ENCODE peak calls at places on chromosome X, in eight cellular contexts. One of them, this sample, is unnamed.

GRCh38 chrX:47278684-47279083 is 45.9 kb downstream of the USP11 start:
- DNase-seq in thyroid gland: no peak
- DNase-seq in PC-9: peak; percentile 35
- DNase-seq in retinal pigment epithelial cell: no peak
- DNase-seq in ovary: no peak
- DNase-seq in thoracic aorta: no peak
- DNase-seq in heart left ventricle: no peak
- DNase-seq in fibroblast of the aortic adventitia: peak; percentile 33
- DNase-seq in this sample: no peak

GRCh38 chrX:124194903-124195302 is 137.6 kb upstream of the TEX13D start:
- DNase-seq in ovary: no peak
- DNase-seq in retinal pigment epithelial cell: peak; percentile 0
- DNase-seq in thyroid gland: no peak
- DNase-seq in thoracic aorta: no peak
- DNase-seq in PC-9: no peak
- DNase-seq in heart left ventricle: no peak
- DNase-seq in fibroblast of the aortic adventitia: no peak
- DNase-seq in this sample: no peak

GRCh38 chrX:41043950-41044349 is 41.3 kb upstream of the USP9X start:
- DNase-seq in thoracic aorta: no peak
- DNase-seq in fibroblast of the aortic adventitia: peak; percentile 77
- DNase-seq in retinal pigment epithelial cell: no peak
- DNase-seq in PC-9: no peak
- DNase-seq in ovary: no peak
- DNase-seq in thyroid gland: no peak
- DNase-seq in heart left ventricle: no peak
- DNase-seq in this sample: no peak

GRCh38 chrX:150958177-150958576 is 25.0 kb upstream of the HMGB3 start:
- DNase-seq in fibroblast of the aortic adventitia: no peak
- DNase-seq in ovary: no peak
- DNase-seq in PC-9: no peak
- DNase-seq in thoracic aorta: no peak
- DNase-seq in thyroid gland: no peak
- DNase-seq in heart left ventricle: no peak
- DNase-seq in retinal pigment epithelial cell: no peak
- DNase-seq in this sample: no peak

GRCh38 chrX:151712253-151712652 is 3.6 kb upstream of the FATE1 start:
- DNase-seq in ovary: no peak
- DNase-seq in thyroid gland: no peak
- DNase-seq in thoracic aorta: no peak
- DNase-seq in retinal pigment epithelial cell: no peak
- DNase-seq in PC-9: no peak
- DNase-seq in heart left ventricle: no peak
- DNase-seq in fibroblast of the aortic adventitia: no peak
- DNase-seq in this sample: no peak

GRCh38 chrX:152821145-152821765 is 9.3 kb downstream of the CETN2 start:
- DNase-seq in PC-9: peak; percentile 53
- DNase-seq in thoracic aorta: no peak
- DNase-seq in retinal pigment epithelial cell: no peak
- DNase-seq in ovary: no peak
- DNase-seq in thyroid gland: peak; percentile 30
- DNase-seq in fibroblast of the aortic adventitia: peak; percentile 29
- DNase-seq in heart left ventricle: no peak
- DNase-seq in this sample: peak; percentile 32

GRCh38 chrX:9586992-9587392 is 122.1 kb downstream of the TBL1X start:
- DNase-seq in thoracic aorta: no peak
- DNase-seq in heart left ventricle: no peak
- DNase-seq in thyroid gland: no peak
- DNase-seq in fibroblast of the aortic adventitia: no peak
- DNase-seq in retinal pigment epithelial cell: no peak
- DNase-seq in PC-9: no peak
- DNase-seq in ovary: no peak
- DNase-seq in this sample: no peak

GRCh38 chrX:96436105-96436504 is 248.5 kb upstream of the DIAPH2 start:
- DNase-seq in retinal pigment epithelial cell: no peak
- DNase-seq in thoracic aorta: no peak
- DNase-seq in PC-9: peak; percentile 35
- DNase-seq in heart left ventricle: no peak
- DNase-seq in fibroblast of the aortic adventitia: peak; percentile 64
- DNase-seq in ovary: no peak
- DNase-seq in thyroid gland: no peak
- DNase-seq in this sample: no peak

GRCh38 chrX:3136161-3136961 is 95.1 kb downstream of the ARSF start:
- DNase-seq in PC-9: no peak
- DNase-seq in thoracic aorta: no peak
- DNase-seq in thyroid gland: no peak
- DNase-seq in ovary: no peak
- DNase-seq in heart left ventricle: no peak
- DNase-seq in retinal pigment epithelial cell: no peak
- DNase-seq in fibroblast of the aortic adventitia: no peak
- DNase-seq in this sample: no peak

GRCh38 chrX:47483310-47484268 is 567 bp upstream of the ZNF41 start:
- DNase-seq in ovary: peak; percentile 37
- DNase-seq in thyroid gland: peak; percentile 14
- DNase-seq in heart left ventricle: peak; percentile 36
- DNase-seq in retinal pigment epithelial cell: no peak
- DNase-seq in fibroblast of the aortic adventitia: peak; percentile 45
- DNase-seq in PC-9: no peak
- DNase-seq in thoracic aorta: no peak
- DNase-seq in this sample: no peak

GRCh38 chrX:19446397-19446796 is 68.9 kb downstream of the MAP3K15 start:
- DNase-seq in ovary: no peak
- DNase-seq in thoracic aorta: no peak
- DNase-seq in PC-9: no peak
- DNase-seq in heart left ventricle: no peak
- DNase-seq in thyroid gland: no peak
- DNase-seq in retinal pigment epithelial cell: no peak
- DNase-seq in fibroblast of the aortic adventitia: no peak
- DNase-seq in this sample: no peak

GRCh38 chrX:21529771-21530170 is 128.4 kb downstream of the KLHL34 start:
- DNase-seq in heart left ventricle: no peak
- DNase-seq in ovary: no peak
- DNase-seq in retinal pigment epithelial cell: no peak
- DNase-seq in thoracic aorta: no peak
- DNase-seq in fibroblast of the aortic adventitia: no peak
- DNase-seq in thyroid gland: no peak
- DNase-seq in PC-9: no peak
- DNase-seq in this sample: no peak

GRCh38 chrX:39665830-39666518 is 431.8 kb downstream of the BCOR start:
- DNase-seq in PC-9: no peak
- DNase-seq in thyroid gland: no peak
- DNase-seq in retinal pigment epithelial cell: no peak
- DNase-seq in ovary: no peak
- DNase-seq in fibroblast of the aortic adventitia: peak; percentile 24
- DNase-seq in thoracic aorta: no peak
- DNase-seq in heart left ventricle: no peak
- DNase-seq in this sample: no peak

GRCh38 chrX:76428243-76429130 is 977 bp downstream of the MAGEE1 start:
- DNase-seq in PC-9: no peak
- DNase-seq in thyroid gland: peak; percentile 13
- DNase-seq in ovary: peak; percentile 16
- DNase-seq in heart left ventricle: peak; percentile 24
- DNase-seq in fibroblast of the aortic adventitia: no peak
- DNase-seq in thoracic aorta: no peak
- DNase-seq in retinal pigment epithelial cell: no peak
- DNase-seq in this sample: peak; percentile 56

GRCh38 chrX:98956014-98956413 is 1454.1 kb downstream of the PCDH19 start:
- DNase-seq in PC-9: no peak
- DNase-seq in retinal pigment epithelial cell: no peak
- DNase-seq in heart left ventricle: no peak
- DNase-seq in ovary: no peak
- DNase-seq in thyroid gland: no peak
- DNase-seq in thoracic aorta: no peak
- DNase-seq in fibroblast of the aortic adventitia: no peak
- DNase-seq in this sample: no peak

GRCh38 chrX:2474280-2474962 is 26.4 kb downstream of the DHRSX start:
- DNase-seq in heart left ventricle: no peak
- DNase-seq in ovary: no peak
- DNase-seq in PC-9: no peak
- DNase-seq in thyroid gland: no peak
- DNase-seq in thoracic aorta: no peak
- DNase-seq in retinal pigment epithelial cell: no peak
- DNase-seq in fibroblast of the aortic adventitia: no peak
- DNase-seq in this sample: no peak

GRCh38 chrX:113512700-113513395 is 672.2 kb upstream of the AMOT start:
- DNase-seq in PC-9: peak; percentile 70
- DNase-seq in fibroblast of the aortic adventitia: peak; percentile 80
- DNase-seq in retinal pigment epithelial cell: peak; percentile 39
- DNase-seq in thoracic aorta: no peak
- DNase-seq in thyroid gland: no peak
- DNase-seq in ovary: no peak
- DNase-seq in heart left ventricle: no peak
- DNase-seq in this sample: no peak

DNA sequence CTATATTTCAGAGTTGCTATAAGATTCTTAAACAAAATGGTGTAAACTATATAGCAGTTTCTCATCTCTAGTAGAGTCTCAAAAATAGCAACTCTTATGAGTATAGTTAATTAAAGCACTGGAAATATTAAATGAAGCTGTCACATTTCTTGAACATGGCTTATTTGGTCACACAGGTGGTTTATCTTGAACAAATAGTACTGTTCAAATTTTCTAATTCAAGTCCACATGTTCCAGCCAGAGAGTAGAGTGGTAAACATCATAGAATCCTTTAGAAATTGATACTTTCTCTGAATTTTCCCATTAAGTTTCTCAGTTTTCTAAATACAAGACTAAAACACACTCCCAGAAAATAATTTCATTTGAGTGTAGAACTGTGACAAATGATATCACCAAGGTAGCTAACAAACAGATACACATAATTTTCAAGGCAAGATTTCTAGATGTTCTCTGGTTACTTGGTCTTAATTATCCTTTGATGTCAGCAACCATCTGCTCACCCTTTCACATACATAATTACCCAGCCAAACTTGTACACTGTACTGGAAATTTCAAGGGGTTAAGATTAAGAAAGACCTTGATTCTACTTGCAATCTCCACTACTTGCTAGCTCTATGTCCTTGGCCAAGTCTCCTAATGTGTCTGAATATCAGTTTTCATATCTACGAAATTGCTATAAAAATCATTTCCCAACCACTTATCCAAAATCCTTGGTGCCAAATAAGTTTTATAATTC is 24.3 kb upstream of the PAK3 start:
- DNase-seq in thyroid gland: no peak
- DNase-seq in PC-9: no peak
- DNase-seq in retinal pigment epithelial cell: no peak
- DNase-seq in ovary: no peak
- DNase-seq in thoracic aorta: no peak
- DNase-seq in fibroblast of the aortic adventitia: no peak
- DNase-seq in heart left ventricle: no peak
- DNase-seq in this sample: no peak
- TF ChIP-seq CTCF in thyroid gland: no peak
- TF ChIP-seq CTCF in PC-9: no peak
- TF ChIP-seq CTCF in retinal pigment epithelial cell: no peak
- TF ChIP-seq CTCF in ovary: no peak
- TF ChIP-seq CTCF in thoracic aorta: no peak
- TF ChIP-seq CTCF in fibroblast of the aortic adventitia: no peak
- TF ChIP-seq CTCF in heart left ventricle: no peak
- TF ChIP-seq CTCF in this sample: no peak

GRCh38 chrX:65034641-65035450 is 58.6 kb upstream of the ZC4H2 start:
- DNase-seq in heart left ventricle: peak; percentile 69
- DNase-seq in ovary: peak; percentile 84
- DNase-seq in thoracic aorta: no peak
- DNase-seq in thyroid gland: peak; percentile 74
- DNase-seq in retinal pigment epithelial cell: peak; percentile 5
- DNase-seq in PC-9: no peak
- DNase-seq in fibroblast of the aortic adventitia: peak; percentile 60
- DNase-seq in this sample: peak; percentile 83
- TF ChIP-seq CTCF in heart left ventricle: peak; percentile 47
- TF ChIP-seq CTCF in ovary: peak; percentile 29
- TF ChIP-seq CTCF in thoracic aorta: peak; percentile 46
- TF ChIP-seq CTCF in thyroid gland: peak; percentile 43
- TF ChIP-seq CTCF in retinal pigment epithelial cell: peak; percentile 27
- TF ChIP-seq CTCF in PC-9: no peak
- TF ChIP-seq CTCF in fibroblast of the aortic adventitia: peak; percentile 40
- TF ChIP-seq CTCF in this sample: peak; percentile 65

GRCh38 chrX:8366491-8366890 is 98.1 kb upstream of the VCX3B start:
- DNase-seq in heart left ventricle: no peak
- DNase-seq in ovary: no peak
- DNase-seq in PC-9: no peak
- DNase-seq in fibroblast of the aortic adventitia: no peak
- DNase-seq in thoracic aorta: no peak
- DNase-seq in retinal pigment epithelial cell: no peak
- DNase-seq in thyroid gland: no peak
- DNase-seq in this sample: no peak

DNA sequence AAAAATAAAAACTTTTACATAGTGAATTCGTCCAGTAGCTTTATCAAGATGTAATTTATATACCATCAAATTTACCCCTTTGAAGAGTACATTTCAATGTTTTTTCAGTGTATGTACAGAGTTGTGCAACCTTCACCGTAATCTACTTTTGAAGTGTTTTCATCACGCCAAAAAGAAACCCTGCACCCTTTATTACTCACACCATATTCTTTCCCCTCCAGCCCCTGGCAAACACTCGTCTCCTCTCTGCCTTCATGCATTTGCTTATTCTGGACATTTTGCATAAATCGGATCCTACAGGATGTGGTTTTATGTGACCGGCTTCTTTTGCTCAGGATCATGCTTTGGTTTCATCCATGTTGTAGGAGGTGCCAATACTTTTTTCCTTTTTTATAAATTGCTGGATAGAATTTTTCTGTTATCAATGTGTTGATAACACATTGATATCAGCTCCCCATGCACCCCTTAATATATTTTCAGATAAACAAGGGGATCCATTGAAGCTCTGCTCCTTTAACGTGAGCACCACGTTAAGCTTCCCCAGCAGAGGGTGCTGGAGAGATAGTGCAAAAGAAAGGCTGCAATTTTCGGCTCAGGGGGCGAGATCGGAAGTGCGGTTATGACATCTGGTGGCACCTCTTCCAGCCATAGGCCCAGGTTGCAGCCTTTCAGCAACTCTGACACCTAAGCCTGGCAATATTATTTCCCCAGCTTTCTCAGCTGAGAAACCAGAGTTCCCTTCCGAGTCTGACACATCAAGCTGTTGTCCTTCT is 100.1 kb upstream of the VCX3B start:
- DNase-seq in thoracic aorta: no peak
- DNase-seq in heart left ventricle: peak; percentile 36
- DNase-seq in PC-9: no peak
- DNase-seq in retinal pigment epithelial cell: no peak
- DNase-seq in fibroblast of the aortic adventitia: no peak
- DNase-seq in ovary: no peak
- DNase-seq in thyroid gland: peak; percentile 34
- DNase-seq in this sample: peak; percentile 20
- TF ChIP-seq CTCF in thoracic aorta: no peak
- TF ChIP-seq CTCF in heart left ventricle: peak; percentile 56
- TF ChIP-seq CTCF in PC-9: peak; percentile 58
- TF ChIP-seq CTCF in retinal pigment epithelial cell: peak; percentile 69
- TF ChIP-seq CTCF in fibroblast of the aortic adventitia: no peak
- TF ChIP-seq CTCF in ovary: no peak
- TF ChIP-seq CTCF in thyroid gland: peak; percentile 47
- TF ChIP-seq CTCF in this sample: no peak

GRCh38 chrX:136168929-136169735 is 21.8 kb downstream of the FHL1 start:
- DNase-seq in fibroblast of the aortic adventitia: peak; percentile 95
- DNase-seq in retinal pigment epithelial cell: peak; percentile 74
- DNase-seq in heart left ventricle: peak; percentile 64
- DNase-seq in thoracic aorta: peak; percentile 56
- DNase-seq in thyroid gland: peak; percentile 61
- DNase-seq in ovary: peak; percentile 69
- DNase-seq in PC-9: peak; percentile 94
- DNase-seq in this sample: no peak
- TF ChIP-seq CTCF in fibroblast of the aortic adventitia: no peak
- TF ChIP-seq CTCF in retinal pigment epithelial cell: no peak
- TF ChIP-seq CTCF in heart left ventricle: no peak
- TF ChIP-seq CTCF in thoracic aorta: no peak
- TF ChIP-seq CTCF in thyroid gland: no peak
- TF ChIP-seq CTCF in ovary: no peak
- TF ChIP-seq CTCF in PC-9: no peak
- TF ChIP-seq CTCF in this sample: no peak

This sample was measured in activated CD8-positive, alpha-beta T cell treated with anti-CD3 and anti-CD28 coated beads for 36 hours.